ENCODE peak calls at places on chromosomes 1 and 21, in nine cellular contexts. X is upper lobe of right lung; V is activated T-helper 17 cell treated with anti-CD3 and anti-CD28 coated beads, Interleukin-2, amount 50 U/mL, for 72 hours; S is RWPE2; G is left lung; B is psoas muscle; R is activated naive CD8-positive, alpha-beta T cell treated with anti-CD3 and anti-CD28 coated beads, Interleukin-2, amount 50 U/mL, for 24 hours; E is activated CD4-positive, alpha-beta T cell treated with anti-CD3 and anti-CD28 coated beads for 36 hours; U is Panc1. A is an unnamed sample.

GRCh38 chr1:117646007-117646913 is 40.4 kb downstream of the TENT5C start:
- ATAC-seq in X (peak; percentile 31), V (no peak), S (no peak), G (peak; percentile 18), B (peak; percentile 93), R (no peak), E (no peak), U (no peak), A (peak; percentile 16)

GRCh38 chr1:89948726-89949345 is 46.1 kb upstream of the ZNF326 start:
- ATAC-seq in X (no peak), V (no peak), S (no peak), G (no peak), B (no peak), R (no peak), E (no peak), U (no peak), A (no peak)

GRCh38 chr1:159089184-159089791 is 12.7 kb upstream of the AIM2 start:
- ATAC-seq in X (peak; percentile 31), V (peak; percentile 11), S (no peak), G (no peak), B (no peak), R (no peak), E (peak; percentile 37), U (no peak), A (no peak)

GRCh38 chr1:20767271-20767670 is 19.8 kb downstream of the HP1BP3 start:
- ATAC-seq in X (no peak), V (no peak), S (no peak), G (peak; percentile 73), B (peak; percentile 85), R (no peak), E (no peak), U (no peak), A (no peak)

GRCh38 chr1:98306517-98307089 is 354.9 kb upstream of the SNX7 start:
- ATAC-seq in X (no peak), V (no peak), S (no peak), G (no peak), B (no peak), R (no peak), E (no peak), U (no peak), A (no peak)

GRCh38 chr1:91476538-91477217 is 24.0 kb upstream of the CDC7 start:
- ATAC-seq in X (no peak), V (no peak), S (no peak), G (no peak), B (no peak), R (no peak), E (no peak), U (no peak), A (peak; percentile 57)

GRCh38 chr1:67572594-67573221 is 112.3 kb upstream of the GADD45A start:
- ATAC-seq in X (peak; percentile 88), V (no peak), S (peak; percentile 40), G (peak; percentile 87), B (peak; percentile 91), R (no peak), E (no peak), U (peak; percentile 54), A (no peak)

GRCh38 chr21:15826147-15826780 is 96.5 kb downstream of the USP25 start:
- ATAC-seq in X (peak; percentile 79), V (peak; percentile 67), S (peak; percentile 89), G (peak; percentile 92), B (peak; percentile 76), R (no peak), E (peak; percentile 72), U (peak; percentile 56), A (no peak)

GRCh38 chr1:226702318-226702956 is 36.6 kb downstream of the ITPKB start:
- ATAC-seq in X (peak; percentile 45), V (no peak), S (no peak), G (peak; percentile 29), B (peak; percentile 85), R (no peak), E (no peak), U (no peak), A (peak; percentile 71)

GRCh38 chr1:93437976-93438605 is 9.8 kb upstream of the FNBP1L start:
- ATAC-seq in X (peak; percentile 57), V (peak; percentile 73), S (peak; percentile 66), G (peak; percentile 54), B (no peak), R (no peak), E (no peak), U (peak; percentile 71), A (no peak)

GRCh38 chr1:18132707-18133066 is 25.1 kb downstream of the IGSF21 start:
- ATAC-seq in X (no peak), V (no peak), S (no peak), G (no peak), B (no peak), R (no peak), E (no peak), U (no peak), A (no peak)

GRCh38 chr21:35996217-35996616 is 64.1 kb downstream of the SETD4 start:
- ATAC-seq in X (no peak), V (no peak), S (no peak), G (no peak), B (no peak), R (peak; percentile 77), E (peak; percentile 39), U (no peak), A (no peak)

GRCh38 chr1:109910123-109910962 is at the start of gene CSF1:
- ATAC-seq in X (peak; percentile 81), V (peak; percentile 59), S (peak; percentile 66), G (peak; percentile 76), B (peak; percentile 85), R (peak; percentile 46), E (peak; percentile 47), U (peak; percentile 72), A (peak; percentile 79)

GRCh38 chr1:243286409-243287127 is 30.7 kb downstream of the SDCCAG8 start:
- ATAC-seq in X (peak; percentile 52), V (no peak), S (no peak), G (peak; percentile 34), B (no peak), R (peak; percentile 61), E (no peak), U (no peak), A (no peak)

GRCh38 chr1:59276317-59276914 is 20.5 kb upstream of the FGGY start:
- ATAC-seq in X (no peak), V (no peak), S (no peak), G (no peak), B (no peak), R (no peak), E (no peak), U (no peak), A (no peak)

GRCh38 chr1:246602194-246602593 is 35.9 kb downstream of the CNST start:
- ATAC-seq in X (no peak), V (peak; percentile 97), S (no peak), G (no peak), B (peak; percentile 60), R (peak; percentile 97), E (peak; percentile 89), U (no peak), A (no peak)

GRCh38 chr21:45091540-45092322 is 17.4 kb downstream of the ADARB1 start:
- ATAC-seq in X (no peak), V (no peak), S (no peak), G (no peak), B (no peak), R (no peak), E (no peak), U (no peak), A (no peak)

GRCh38 chr21:25901580-25901979 is 166.8 kb downstream of the GABPA start:
- ATAC-seq in X (no peak), V (no peak), S (no peak), G (no peak), B (no peak), R (no peak), E (no peak), U (no peak), A (no peak)

GRCh38 chr1:244289976-244290375 is 161.7 kb downstream of the ADSS2 start:
- ATAC-seq in X (no peak), V (no peak), S (peak; percentile 10), G (no peak), B (no peak), R (no peak), E (no peak), U (no peak), A (no peak)

GRCh38 chr1:21294266-21295058 is 4.2 kb upstream of the ECE1 start:
- ATAC-seq in X (peak; percentile 61), V (peak; percentile 67), S (no peak), G (peak; percentile 45), B (peak; percentile 7), R (peak; percentile 72), E (peak; percentile 61), U (no peak), A (no peak)

GRCh38 chr21:41362605-41363369 is 960 bp downstream of the MX2 start:
- ATAC-seq in X (no peak), V (peak; percentile 3), S (no peak), G (no peak), B (no peak), R (no peak), E (peak; percentile 6), U (no peak), A (no peak)

GRCh38 chr1:227954163-227954850 is 6.6 kb upstream of the WNT9A start:
- ATAC-seq in X (no peak), V (no peak), S (no peak), G (no peak), B (no peak), R (no peak), E (no peak), U (no peak), A (no peak)

GRCh38 chr1:30043256-30043655 is 680.1 kb downstream of the MATN1 start:
- ATAC-seq in X (no peak), V (no peak), S (no peak), G (no peak), B (no peak), R (no peak), E (no peak), U (no peak), A (no peak)

GRCh38 chr21:41507521-41508414 is at the start of gene TMPRSS2:
- ATAC-seq in X (peak; percentile 91), V (no peak), S (peak; percentile 65), G (peak; percentile 86), B (no peak), R (no peak), E (no peak), U (peak; percentile 80), A (no peak)

GRCh38 chr1:20992327-20993056 is 184.2 kb downstream of the EIF4G3 start:
- ATAC-seq in X (peak; percentile 15), V (peak; percentile 92), S (peak; percentile 38), G (peak; percentile 46), B (peak; percentile 53), R (peak; percentile 36), E (peak; percentile 86), U (no peak), A (no peak)

GRCh38 chr1:33321178-33321577 is 280 bp upstream of the A3GALT2 start:
- ATAC-seq in X (peak; percentile 4), V (no peak), S (peak; percentile 20), G (no peak), B (peak; percentile 23), R (no peak), E (no peak), U (peak; percentile 26), A (no peak)